ENCODE peak calls at places on chromosomes 7 and 10, in four cellular contexts. D is prostate gland, Y is kidney, N is aorta. Q is an unnamed sample.

GRCh38 chr10:80491251-80492102 is 37.4 kb downstream of the TSPAN14 start:
- DNase-seq in D (no peak), Y (peak; percentile 92), N (no peak), Q (no peak)

GRCh38 chr7:81775560-81775959 is 5.7 kb upstream of the HGF start:
- DNase-seq in D (no peak), Y (no peak), N (no peak), Q (no peak)

GRCh38 chr7:93249749-93250148 is 17.6 kb downstream of the VPS50 start:
- DNase-seq in D (no peak), Y (no peak), N (no peak), Q (no peak)

GRCh38 chr10:119360181-119360921 is 153.0 kb downstream of the GRK5 start:
- DNase-seq in D (no peak), Y (peak; percentile 56), N (peak; percentile 70), Q (no peak)

GRCh38 chr10:80709879-80710278 is 172.2 kb downstream of the SH2D4B start:
- DNase-seq in D (no peak), Y (no peak), N (no peak), Q (no peak)

GRCh38 chr10:45000764-45001381 is at the start of gene ZNF22:
- DNase-seq in D (no peak), Y (peak; percentile 92), N (peak; percentile 91), Q (peak; percentile 58)

GRCh38 chr10:129332476-129332875 is 134.6 kb upstream of the MGMT start:
- DNase-seq in D (no peak), Y (no peak), N (no peak), Q (no peak)

GRCh38 chr7:2864999-2865670 is 21.0 kb upstream of the GNA12 start:
- DNase-seq in D (peak; percentile 48), Y (no peak), N (peak; percentile 82), Q (peak; percentile 55)

GRCh38 chr10:28120043-28120749 is 121.3 kb upstream of the ODAD2 start:
- DNase-seq in D (peak; percentile 30), Y (no peak), N (no peak), Q (no peak)

GRCh38 chr10:117000580-117000979 is 4.4 kb downstream of the SHTN1 start:
- DNase-seq in D (no peak), Y (no peak), N (no peak), Q (no peak)

GRCh38 chr7:23530901-23531793 is 634 bp downstream of the TRA2A start:
- DNase-seq in D (peak; percentile 60), Y (peak; percentile 87), N (peak; percentile 82), Q (peak; percentile 70)

DNA sequence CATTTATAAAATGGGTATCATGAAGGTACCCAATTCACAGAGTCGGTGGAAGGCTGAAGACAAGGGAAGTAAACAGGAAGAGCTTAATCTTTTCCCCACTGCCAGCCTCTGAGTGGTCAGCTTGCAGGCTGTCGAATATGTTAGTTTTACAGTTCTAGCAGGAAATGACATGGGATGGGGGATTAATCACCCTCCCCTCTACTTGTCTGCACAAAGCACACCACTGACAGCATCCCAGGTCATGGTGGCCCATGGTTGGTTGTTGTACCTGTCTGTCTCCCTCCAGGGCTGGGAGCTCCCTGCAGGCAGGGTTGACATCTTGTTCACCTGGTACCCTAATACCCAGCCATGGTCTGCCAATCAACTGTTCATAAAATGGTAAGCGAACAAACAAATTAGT is 55.6 kb downstream of the GRB10 start:
- DNase-seq in D (no peak), Y (no peak), N (no peak), Q (no peak)
- H3K4me1 ChIP-seq in D (no peaks in the 10 kb centered on the region), Y (peaks cover 12% of the 10 kb centered on the region), N (peaks cover 9% of the 10 kb centered on the region), Q (no peaks in the 10 kb centered on the region)

GRCh38 chr7:151470656-151471180 is 30.8 kb upstream of the CRYGN start:
- DNase-seq in D (no peak), Y (no peak), N (no peak), Q (no peak)
- H3K4me1 ChIP-seq in D (no peaks in the 10 kb centered on the region), Y (no peaks in the 10 kb centered on the region), N (no peaks in the 10 kb centered on the region), Q (no peaks in the 10 kb centered on the region)

DNA sequence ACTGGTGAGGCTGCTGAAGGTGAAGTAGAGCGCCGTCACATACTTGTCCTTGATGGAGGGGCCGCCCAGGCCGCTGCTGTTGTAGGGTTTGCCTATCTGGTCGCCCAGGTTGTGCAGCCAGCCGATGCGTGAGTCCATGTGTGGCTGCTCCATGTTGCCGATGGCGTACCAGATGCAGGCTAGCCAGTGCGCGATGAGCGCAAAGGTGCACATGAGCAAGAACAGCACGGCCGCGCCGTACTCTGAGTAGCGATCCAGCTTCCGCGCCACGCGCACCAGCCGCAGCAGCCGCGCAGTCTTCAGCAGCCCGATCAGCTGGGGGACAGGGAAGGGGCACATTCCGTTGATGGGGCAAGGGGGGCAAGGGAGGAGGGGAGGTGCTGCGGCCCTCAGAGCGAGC is 26.6 kb downstream of the KCNH2 start:
- DNase-seq in D (no peak), Y (peak; percentile 63), N (peak; percentile 77), Q (no peak)
- H3K4me1 ChIP-seq in D (no peaks in the 10 kb centered on the region), Y (peaks cover 9% of the 10 kb centered on the region), N (no peaks in the 10 kb centered on the region), Q (peaks cover 7% of the 10 kb centered on the region)

GRCh38 chr10:132460071-132460470 is 63.1 kb downstream of the PWWP2B start:
- DNase-seq in D (no peak), Y (peak; percentile 44), N (peak; percentile 67), Q (no peak)
- H3K4me1 ChIP-seq in D (peaks cover 5% of the 10 kb centered on the region), Y (peaks cover 17% of the 10 kb centered on the region), N (no peaks in the 10 kb centered on the region), Q (peaks cover 14% of the 10 kb centered on the region)

DNA sequence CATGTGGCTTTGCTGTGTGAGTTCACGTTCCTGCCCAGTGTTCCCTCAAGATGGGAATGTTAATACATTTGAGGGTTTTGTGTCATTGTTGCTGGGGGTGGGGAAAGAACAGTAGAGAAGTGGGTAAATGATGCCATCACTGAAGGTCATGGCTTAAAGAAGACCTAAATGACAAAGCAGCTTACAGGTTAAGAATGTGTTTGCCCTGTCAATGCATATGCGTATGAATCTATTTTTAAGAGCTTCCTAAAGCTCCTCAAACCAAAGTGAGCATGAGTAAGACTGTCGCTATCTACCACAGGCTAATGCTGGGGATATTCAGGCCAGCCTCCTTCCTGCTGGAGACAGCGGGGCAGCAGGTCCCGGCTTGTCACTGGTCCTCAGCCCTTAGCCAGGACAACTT is 162.9 kb downstream of the CREB5 start:
- DNase-seq in D (no peak), Y (no peak), N (no peak), Q (no peak)
- H3K4me1 ChIP-seq in D (no peaks in the 10 kb centered on the region), Y (no peaks in the 10 kb centered on the region), N (no peaks in the 10 kb centered on the region), Q (peaks cover 16% of the 10 kb centered on the region)

GRCh38 chr7:47544416-47544815 is 37.5 kb downstream of the TNS3 start:
- DNase-seq in D (no peak), Y (peak; percentile 7), N (peak; percentile 38), Q (no peak)

GRCh38 chr7:47546171-47546570 is 35.7 kb downstream of the TNS3 start:
- DNase-seq in D (no peak), Y (no peak), N (peak; percentile 43), Q (no peak)

GRCh38 chr7:47543056-47543455 is 38.9 kb downstream of the TNS3 start:
- DNase-seq in D (no peak), Y (no peak), N (peak; percentile 51), Q (no peak)

GRCh38 chr7:47542051-47542450 is 39.9 kb downstream of the TNS3 start:
- DNase-seq in D (no peak), Y (no peak), N (peak; percentile 23), Q (no peak)

GRCh38 chr7:47543659-47544058 is 38.3 kb downstream of the TNS3 start:
- DNase-seq in D (no peak), Y (peak; percentile 26), N (peak; percentile 28), Q (no peak)
- H3K4me1 ChIP-seq in D (no peaks in the 10 kb centered on the region), Y (peaks cover 29% of the 10 kb centered on the region), N (no peaks in the 10 kb centered on the region), Q (no peaks in the 10 kb centered on the region)

DNA sequence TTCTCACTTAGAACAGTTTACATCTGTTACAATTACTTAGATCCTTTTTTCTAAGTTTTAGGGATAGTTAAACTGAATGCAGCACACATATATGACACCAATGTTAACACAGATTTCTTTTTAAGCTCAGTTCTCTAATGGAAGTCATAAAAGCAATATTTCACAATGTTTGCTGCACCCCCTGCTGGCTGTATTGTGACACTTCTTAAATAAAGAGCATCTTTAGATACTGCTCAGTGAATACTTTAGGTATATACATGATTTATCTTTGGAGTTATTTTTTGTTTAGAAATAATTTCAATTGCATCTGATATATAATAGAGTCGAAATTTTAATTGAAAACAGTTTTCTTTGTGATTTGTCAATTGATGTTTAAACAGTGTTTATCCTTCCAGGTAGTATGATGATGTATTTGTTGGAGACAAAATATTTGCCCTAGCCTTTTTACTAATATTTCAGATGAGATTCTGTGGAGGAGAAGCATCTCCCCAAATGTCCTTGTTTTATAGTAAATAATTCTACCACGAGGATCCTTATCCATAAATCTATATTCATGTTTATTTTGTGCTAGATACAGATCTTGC is 174.4 kb downstream of the ST7 start:
- DNase-seq in D (peak; percentile 47), Y (no peak), N (no peak), Q (peak; percentile 48)
- H3K4me1 ChIP-seq in D (no peaks in the 10 kb centered on the region), Y (peaks cover 10% of the 10 kb centered on the region), N (peaks cover 3% of the 10 kb centered on the region), Q (peaks cover 10% of the 10 kb centered on the region)

DNA sequence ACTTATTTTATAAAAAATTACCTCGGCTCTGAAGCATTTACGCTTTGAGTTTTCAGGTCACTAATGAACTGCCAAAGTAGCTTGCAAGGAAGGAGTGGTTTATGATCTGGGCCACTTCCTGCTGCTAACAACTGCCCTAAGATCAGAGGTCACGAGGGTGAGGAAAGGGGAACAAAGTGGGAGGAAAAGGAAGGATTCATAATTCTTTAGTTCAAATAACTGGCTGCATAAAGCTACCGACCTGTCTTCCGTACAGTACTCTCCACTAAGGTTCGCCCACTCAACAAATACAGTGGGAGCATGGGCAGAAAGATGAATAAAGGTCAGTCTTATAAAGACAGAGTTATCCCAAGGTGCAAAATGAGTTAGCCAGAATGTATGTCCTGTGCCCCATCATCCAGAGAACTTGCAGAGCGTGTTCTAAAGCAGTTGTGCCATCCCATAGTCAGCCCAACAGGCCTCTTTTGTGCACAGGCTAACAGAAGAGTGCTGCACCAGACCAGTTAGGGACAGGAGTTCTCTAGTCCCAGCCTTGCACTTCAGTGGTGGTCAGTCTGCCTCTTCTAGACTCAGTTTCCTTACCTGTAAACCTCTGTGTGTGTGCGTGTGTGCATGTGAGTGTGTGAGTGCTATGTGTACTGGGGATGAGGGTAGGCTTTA is 65.9 kb downstream of the CREB3L2 start:
- DNase-seq in D (no peak), Y (no peak), N (no peak), Q (no peak)
- H3K4me1 ChIP-seq in D (peaks cover 6% of the 10 kb centered on the region), Y (peaks cover 32% of the 10 kb centered on the region), N (peaks cover 17% of the 10 kb centered on the region), Q (peaks cover 57% of the 10 kb centered on the region)

GRCh38 chr7:44124822-44125202 is 1.5 kb upstream of the POLD2 start:
- DNase-seq in D (no peak), Y (peak; percentile 36), N (no peak), Q (no peak)

GRCh38 chr7:44131173-44132009 is 8.0 kb upstream of the POLD2 start:
- DNase-seq in D (no peak), Y (peak; percentile 39), N (no peak), Q (no peak)

GRCh38 chr7:44123190-44124003 is at the start of gene POLD2:
- DNase-seq in D (peak; percentile 97), Y (peak; percentile 99), N (peak; percentile 100), Q (peak; percentile 99)

GRCh38 chr7:44128721-44129582 is 5.6 kb upstream of the POLD2 start:
- DNase-seq in D (no peak), Y (peak; percentile 40), N (no peak), Q (no peak)

GRCh38 chr7:44127161-44127560 is 3.8 kb upstream of the POLD2 start:
- DNase-seq in D (no peak), Y (no peak), N (no peak), Q (no peak)
- H3K4me1 ChIP-seq in D (peaks cover 7% of the 10 kb centered on the region), Y (peaks cover 7% of the 10 kb centered on the region), N (no peaks in the 10 kb centered on the region), Q (peaks cover 7% of the 10 kb centered on the region)

Q was measured in thyroid gland.